ENCODE peak calls at places on chromosomes 4 and X, in seven cellular contexts. U is heart left ventricle, X is lower lobe of right lung, M is PC-9, H is left lung, C is uterus, Y is colonic mucosa. D is an unnamed sample.

GRCh38 chr4:5041609-5042234 is 9.6 kb upstream of the STK32B start:
- DNase-seq in U (no peak), X (no peak), M (no peak), H (no peak), C (no peak), Y (no peak), D (no peak)

GRCh38 chrX:105829006-105829405 is 6.7 kb downstream of the NRK start:
- DNase-seq in U (no peak), X (no peak), M (no peak), H (no peak), C (no peak), Y (no peak), D (no peak)

GRCh38 chr4:80361329-80361900 is 25.9 kb downstream of the CFAP299 start:
- DNase-seq in U (no peak), X (no peak), M (no peak), H (no peak), C (no peak), Y (no peak), D (peak; percentile 9)

GRCh38 chrX:41684138-41684537 is 4.6 kb upstream of the GPR34 start:
- DNase-seq in U (no peak), X (no peak), M (no peak), H (no peak), C (no peak), Y (no peak), D (no peak)

GRCh38 chr4:28565434-28565833 is 1704.8 kb downstream of the STIM2 start:
- DNase-seq in U (no peak), X (no peak), M (no peak), H (no peak), C (no peak), Y (no peak), D (no peak)

GRCh38 chrX:149074429-149074828 is 430.7 kb downstream of the IDS start:
- DNase-seq in U (peak; percentile 48), X (no peak), M (no peak), H (peak; percentile 39), C (no peak), Y (no peak), D (peak; percentile 16)

GRCh38 chrX:116749943-116750342 is 287.2 kb upstream of the CT83 start:
- DNase-seq in U (no peak), X (no peak), M (peak; percentile 38), H (no peak), C (no peak), Y (no peak), D (no peak)

GRCh38 chr4:53196195-53196641 is 169.6 kb downstream of the SCFD2 start:
- DNase-seq in U (no peak), X (no peak), M (no peak), H (no peak), C (no peak), Y (no peak), D (peak; percentile 19)

GRCh38 chr4:88211473-88212252 is 53.2 kb upstream of the ABCG2 start:
- DNase-seq in U (peak; percentile 33), X (no peak), M (peak; percentile 37), H (no peak), C (peak; percentile 64), Y (peak; percentile 63), D (peak; percentile 67)

GRCh38 chr4:126647756-126648396 is 984.9 kb upstream of the INTU start:
- DNase-seq in U (no peak), X (no peak), M (no peak), H (no peak), C (no peak), Y (no peak), D (no peak)

GRCh38 chr4:153497091-153497531 is 31.0 kb downstream of the TMEM131L start:
- DNase-seq in U (no peak), X (no peak), M (no peak), H (no peak), C (no peak), Y (no peak), D (peak; percentile 42)

GRCh38 chrX:137236837-137237236 is 203.0 kb upstream of the GPR101 start:
- DNase-seq in U (no peak), X (no peak), M (no peak), H (no peak), C (no peak), Y (no peak), D (no peak)

GRCh38 chr4:141977433-141977832 is 341.1 kb downstream of the IL15 start:
- DNase-seq in U (no peak), X (no peak), M (no peak), H (no peak), C (no peak), Y (no peak), D (no peak)

GRCh38 chrX:4239650-4240540 is 526.4 kb upstream of the PRKX start:
- DNase-seq in U (no peak), X (no peak), M (no peak), H (no peak), C (no peak), Y (no peak), D (no peak)

GRCh38 chr4:174224550-174224949 is 58.9 kb downstream of the FBXO8 start:
- DNase-seq in U (no peak), X (no peak), M (no peak), H (no peak), C (no peak), Y (no peak), D (no peak)

GRCh38 chrX:12956704-12957541 is 18.0 kb upstream of the TMSB4X start:
- DNase-seq in U (no peak), X (no peak), M (peak; percentile 31), H (no peak), C (no peak), Y (peak; percentile 50), D (peak; percentile 45)

GRCh38 chrX:43741843-43742573 is 85.9 kb downstream of the MAOA start:
- DNase-seq in U (no peak), X (no peak), M (no peak), H (no peak), C (peak; percentile 36), Y (no peak), D (no peak)

DNA sequence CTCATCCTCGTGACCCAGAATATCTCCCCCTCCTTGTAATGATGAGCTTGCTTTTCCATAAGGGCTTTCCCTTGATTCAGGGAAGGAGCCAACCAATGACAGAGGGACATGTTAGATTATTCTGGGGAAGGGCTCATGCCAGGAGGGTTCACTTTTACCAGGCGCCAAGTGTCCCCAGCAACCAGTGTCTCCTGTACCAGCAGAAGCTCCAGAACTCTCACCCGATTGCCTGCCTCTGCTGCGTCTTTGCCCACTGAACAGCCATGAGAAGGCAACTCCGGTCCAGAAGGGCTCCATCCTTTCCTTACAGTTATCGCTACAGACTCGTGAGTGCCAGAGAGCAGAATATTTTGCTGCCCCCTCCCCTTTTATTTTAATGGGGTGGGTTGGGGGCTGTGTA is at the start of gene ATP1B4:
- DNase-seq in U (no peak), X (no peak), M (no peak), H (no peak), C (no peak), Y (no peak), D (no peak)
- H3K27ac ChIP-seq in U (no peak within 1 kb of the TSS), X (no peak within 1 kb of the TSS), M (no peak within 1 kb of the TSS), H (no peak within 1 kb of the TSS), C (no peak within 1 kb of the TSS), Y (no peak within 1 kb of the TSS), D (no peak within 1 kb of the TSS)

GRCh38 chr4:17283251-17283650 is 228.6 kb downstream of the QDPR start:
- DNase-seq in U (no peak), X (no peak), M (no peak), H (no peak), C (no peak), Y (no peak), D (no peak)

GRCh38 chr4:17276821-17277220 is 235.1 kb downstream of the QDPR start:
- DNase-seq in U (peak; percentile 39), X (no peak), M (no peak), H (no peak), C (peak; percentile 25), Y (peak; percentile 16), D (no peak)

GRCh38 chr4:17284323-17285175 is 227.3 kb downstream of the QDPR start:
- DNase-seq in U (no peak), X (no peak), M (no peak), H (no peak), C (no peak), Y (no peak), D (no peak)

GRCh38 chr4:17283832-17284231 is 228.1 kb downstream of the QDPR start:
- DNase-seq in U (no peak), X (no peak), M (no peak), H (no peak), C (no peak), Y (no peak), D (no peak)

DNA sequence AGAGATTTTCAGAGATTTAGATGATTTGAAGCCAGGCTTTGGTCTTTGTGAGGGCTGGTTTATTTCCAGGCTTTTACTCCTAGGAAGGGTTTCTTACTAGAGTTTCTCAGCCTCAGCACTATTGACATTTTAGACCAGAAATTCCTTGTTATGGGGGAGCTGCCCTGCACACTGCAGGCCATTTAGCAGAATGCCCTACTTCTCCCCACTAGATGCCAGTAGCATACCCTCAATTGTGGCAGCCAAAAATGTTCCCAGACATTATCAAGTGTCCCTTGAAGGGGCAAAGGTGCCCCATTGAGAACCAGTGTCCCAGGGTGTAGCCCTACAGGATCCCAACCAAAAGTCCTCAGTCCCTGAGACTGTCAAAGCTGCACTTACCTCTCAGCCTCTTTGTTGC is 231.6 kb downstream of the QDPR start:
- DNase-seq in U (no peak), X (no peak), M (no peak), H (no peak), C (no peak), Y (no peak), D (no peak)
- TF ChIP-seq CTCF in U (no peak), X (no peak), M (no peak), H (no peak), C (no peak), Y (no peak), D (no peak)

GRCh38 chr4:109850601-109851000 is 2.7 kb downstream of the LRIT3 start:
- DNase-seq in U (no peak), X (no peak), M (no peak), H (no peak), C (no peak), Y (no peak), D (no peak)

GRCh38 chr4:109848501-109848900 is 594 bp downstream of the LRIT3 start:
- DNase-seq in U (no peak), X (no peak), M (no peak), H (no peak), C (no peak), Y (no peak), D (no peak)

GRCh38 chr4:109846395-109847098 is 1.4 kb upstream of the LRIT3 start:
- DNase-seq in U (no peak), X (no peak), M (no peak), H (no peak), C (no peak), Y (peak; percentile 48), D (peak; percentile 33)

DNA sequence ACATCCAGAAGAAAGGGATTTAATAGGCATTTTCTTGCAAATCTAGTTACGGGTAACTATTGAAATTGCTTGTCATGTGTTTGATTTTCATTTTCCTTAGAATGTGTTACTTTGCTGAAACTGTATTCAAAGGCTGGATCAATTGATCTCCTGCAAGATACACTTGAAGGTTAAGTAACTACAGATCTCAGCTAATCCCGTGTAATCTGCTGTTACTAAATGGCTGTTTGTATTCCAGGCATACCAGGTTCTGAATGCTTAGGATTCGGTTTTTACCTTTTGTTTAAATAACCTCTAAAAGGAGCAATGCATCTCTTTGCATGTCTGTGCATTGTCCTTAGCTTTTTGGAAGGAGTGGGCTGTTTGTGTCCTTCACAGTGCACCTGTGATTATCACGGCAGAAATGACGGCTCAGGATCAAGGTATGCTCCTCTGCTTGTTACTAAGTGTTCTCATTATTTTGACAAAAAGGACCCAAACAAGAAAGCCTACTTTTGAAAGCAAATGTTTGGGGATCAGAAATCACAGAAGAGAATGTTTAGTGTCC is at the start of gene LRIT3:
- DNase-seq in U (no peak), X (no peak), M (no peak), H (no peak), C (no peak), Y (no peak), D (no peak)
- H3K27ac ChIP-seq in U (no peak within 1 kb of the TSS), X (no peak within 1 kb of the TSS), M (no peak within 1 kb of the TSS), H (no peak within 1 kb of the TSS), C (no peak within 1 kb of the TSS), Y (no peak within 1 kb of the TSS), D (no peak within 1 kb of the TSS)

GRCh38 chr4:47860305-47860704 is 22.4 kb upstream of the CORIN start:
- DNase-seq in U (no peak), X (no peak), M (no peak), H (no peak), C (no peak), Y (no peak), D (no peak)
- TF ChIP-seq CTCF in U (no peak), X (no peak), M (no peak), H (no peak), C (no peak), Y (no peak), D (no peak)

D was measured in hepatocyte.